ENCODE peak calls at places on chromosome 18, in four cellular contexts. R is GM23248, L is AG04450, Q is dorsolateral prefrontal cortex. T is an unnamed sample.

GRCh38 chr18:41600693-41601391 is 354.2 kb upstream of the PIK3C3 start:
- DNase-seq in R (no peak), L (no peak), Q (no peak), T (no peak)

GRCh38 chr18:3966985-3967856 is 487.9 kb downstream of the DLGAP1 start:
- DNase-seq in Q (no peak), L (no peak), R (peak; percentile 59), T (no peak)

GRCh38 chr18:26556573-26556972 is 8.2 kb upstream of the KCTD1 start:
- DNase-seq in R (peak; percentile 62), L (no peak), Q (no peak), T (no peak)

GRCh38 chr18:59963229-59963628 is 63.4 kb downstream of the PMAIP1 start:
- DNase-seq in Q (no peak), R (no peak), L (no peak), T (no peak)

GRCh38 chr18:468841-469796 is 31.4 kb downstream of the COLEC12 start:
- DNase-seq in L (no peak), Q (no peak), R (no peak), T (no peak)

GRCh38 chr18:29605365-29605764 is 1428.4 kb upstream of the CDH2 start:
- DNase-seq in L (no peak), Q (no peak), R (no peak), T (no peak)

GRCh38 chr18:75915941-75916640 is 488.6 kb upstream of the SMIM21 start:
- DNase-seq in R (no peak), Q (peak; percentile 33), L (no peak), T (no peak)

GRCh38 chr18:33579147-33579867 is 1.3 kb downstream of the ASXL3 start:
- DNase-seq in Q (no peak), R (no peak), L (no peak), T (no peak)

GRCh38 chr18:28163201-28163778 is 13.6 kb downstream of the CDH2 start:
- DNase-seq in R (peak; percentile 81), L (peak; percentile 48), Q (peak; percentile 32), T (no peak)

GRCh38 chr18:58413667-58414628 is 214.9 kb downstream of the ALPK2 start:
- DNase-seq in L (no peak), R (no peak), Q (no peak), T (no peak)

GRCh38 chr18:27656905-27657304 is 471.8 kb upstream of the CHST9 start:
- DNase-seq in L (no peak), R (no peak), Q (no peak), T (no peak)

GRCh38 chr18:6997802-6998201 is 119.8 kb downstream of the LAMA1 start:
- DNase-seq in Q (no peak), R (peak; percentile 44), L (no peak), T (no peak)

GRCh38 chr18:70299393-70299792 is 10.5 kb downstream of the SOCS6 start:
- DNase-seq in R (no peak), L (no peak), Q (no peak), T (no peak)

DNA sequence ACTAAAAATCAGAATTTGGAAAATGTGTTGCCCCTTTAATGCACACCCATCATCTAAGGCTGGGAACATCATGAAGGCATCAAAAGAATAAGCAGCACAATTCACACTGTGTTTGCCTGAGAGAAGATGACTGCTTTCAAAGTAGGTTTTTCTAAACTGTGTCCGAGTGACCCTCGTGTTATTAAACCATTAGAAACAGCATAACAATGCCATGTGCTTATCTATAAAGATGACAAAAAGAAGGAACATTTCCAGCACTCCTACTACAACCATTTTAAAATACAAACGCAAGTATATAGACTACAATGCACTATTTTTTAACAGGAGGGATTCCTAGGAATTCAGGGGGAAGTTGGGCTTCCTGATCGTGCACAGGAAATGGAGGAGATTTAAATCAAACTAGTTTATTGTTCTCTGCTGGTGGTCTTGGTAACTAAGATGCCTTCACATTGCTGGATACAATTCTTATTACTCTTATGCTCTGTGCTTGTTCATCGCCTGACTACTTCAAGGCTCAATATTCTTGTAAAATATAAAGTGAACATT is 305.9 kb upstream of the CCDC68 start:
- DNase-seq in R (no peak), L (no peak), Q (no peak), T (no peak)
- H3K27ac ChIP-seq in R (no peak overlapping the region), L (no peak overlapping the region), Q (peak overlapping the region; percentile 7), T (peak overlapping the region; percentile 99)

DNA sequence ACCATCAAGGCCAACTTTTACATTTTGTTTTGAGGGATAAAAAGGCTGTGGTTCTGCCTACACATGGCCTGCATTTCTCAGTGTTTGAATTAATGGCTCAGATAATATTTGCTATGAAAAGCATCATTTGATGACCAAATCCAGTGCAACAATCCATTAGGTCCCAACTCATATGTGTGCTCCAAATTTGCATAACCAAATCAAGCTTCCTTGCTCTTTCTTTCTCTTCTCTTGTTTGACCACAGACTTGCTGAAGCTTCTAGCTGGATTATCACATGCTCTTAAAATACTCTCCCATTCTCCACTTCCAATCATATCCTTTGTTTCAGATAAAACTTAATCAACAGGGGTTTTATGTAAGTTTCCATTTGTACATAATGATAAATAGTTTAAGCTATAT is 147.0 kb downstream of the TCF4 start:
- DNase-seq in R (no peak), L (no peak), Q (no peak), T (no peak)
- H3K27ac ChIP-seq in R (no peak overlapping the region), L (no peak overlapping the region), Q (no peak overlapping the region), T (no peak overlapping the region)

GRCh38 chr18:12606592-12607315 is 51.2 kb downstream of the SPIRE1 start:
- DNase-seq in R (peak; percentile 90), L (peak; percentile 27), Q (no peak), T (no peak)
- H3K27ac ChIP-seq in R (peak overlapping the region; percentile 97), L (peak overlapping the region; percentile 94), Q (peak overlapping the region; percentile 69), T (no peak overlapping the region)

GRCh38 chr18:9191658-9192256 is 55.2 kb downstream of the ANKRD12 start:
- DNase-seq in L (no peak), R (no peak), Q (no peak), T (no peak)
- H3K27ac ChIP-seq in L (no peak overlapping the region), R (no peak overlapping the region), Q (no peak overlapping the region), T (no peak overlapping the region)

GRCh38 chr18:2192562-2192961 is 378.7 kb downstream of the METTL4 start:
- DNase-seq in L (no peak), Q (no peak), R (no peak), T (no peak)
- H3K27ac ChIP-seq in L (no peak overlapping the region), Q (no peak overlapping the region), R (no peak overlapping the region), T (no peak overlapping the region)

GRCh38 chr18:10017048-10017447 is 103.2 kb downstream of the VAPA start:
- DNase-seq in L (no peak), R (peak; percentile 24), Q (no peak), T (no peak)
- H3K27ac ChIP-seq in L (no peak overlapping the region), R (peak overlapping the region; percentile 80), Q (no peak overlapping the region), T (no peak overlapping the region)

GRCh38 chr18:12308386-12309100 is 502 bp downstream of the TUBB6 start:
- DNase-seq in R (peak; percentile 99), Q (no peak), L (peak; percentile 71), T (no peak)
- H3K27ac ChIP-seq in R (peak overlapping the region; percentile 98), Q (no peak overlapping the region), L (peak overlapping the region; percentile 86), T (no peak overlapping the region)

T was measured in MM.1S.